ENCODE peak calls at places on chromosomes 7 and 10, in four cellular contexts. W is A673, Y is upper lobe of right lung, O is brain microvascular endothelial cell. Z is an unnamed sample. For H3K27me3, the result is how much of the 10 kb centered on the place peaks cover.

GRCh38 chr10:102117391-102118159 is 2.6 kb downstream of the LDB1 start:
- DNase-seq in W (peak), Y (peak), O (no peak), Z (peak)

GRCh38 chr7:12389089-12389700 is 14.5 kb downstream of the VWDE start:
- DNase-seq in W (peak), Y (no peak), O (peak), Z (peak)

GRCh38 chr7:128763541-128763940 is 12.1 kb downstream of the OPN1SW start:
- DNase-seq in W (no peak), Y (no peak), O (no peak), Z (no peak)

GRCh38 chr10:71776528-71776927 is 3.2 kb upstream of the VSIR start:
- DNase-seq in W (no peak), Y (no peak), O (no peak), Z (no peak)

GRCh38 chr7:39686261-39686924 is 63.0 kb downstream of the RALA start:
- DNase-seq in W (no peak), Y (no peak), O (no peak), Z (no peak)

GRCh38 chr10:84308481-84309304 is 19.7 kb upstream of the CCSER2 start:
- DNase-seq in W (peak), Y (no peak), O (peak), Z (peak)

GRCh38 chr10:103207141-103207540 is 14.1 kb upstream of the NT5C2 start:
- DNase-seq in W (no peak), Y (no peak), O (no peak), Z (no peak)

GRCh38 chr7:94400643-94401042 is 5.9 kb downstream of the COL1A2 start:
- DNase-seq in W (peak), Y (no peak), O (no peak), Z (no peak)

GRCh38 chr10:110556993-110557601 is 10.4 kb upstream of the SMC3 start:
- DNase-seq in W (peak), Y (no peak), O (peak), Z (peak)

GRCh38 chr10:132390455-132391371 is 6.3 kb upstream of the PWWP2B start:
- DNase-seq in W (no peak), Y (peak), O (no peak), Z (no peak)

GRCh38 chr7:134891262-134892001 is 94.9 kb upstream of the AGBL3 start:
- DNase-seq in W (peak), Y (peak), O (peak), Z (no peak)

GRCh38 chr7:46387646-46388045 is 466.6 kb upstream of the IGFBP3 start:
- DNase-seq in W (no peak), Y (no peak), O (peak), Z (no peak)

GRCh38 chr7:156234666-156235494 is 405.7 kb upstream of the RNF32 start:
- DNase-seq in W (no peak), Y (no peak), O (no peak), Z (no peak)

GRCh38 chr10:124588736-124589451 is 127.3 kb downstream of the LHPP start:
- DNase-seq in W (no peak), Y (no peak), O (no peak), Z (no peak)

GRCh38 chr7:99096124-99096887 is 47.6 kb downstream of the SMURF1 start:
- DNase-seq in W (no peak), Y (no peak), O (no peak), Z (no peak)

GRCh38 chr7:44313621-44314031 is 11.8 kb downstream of the CAMK2B start:
- DNase-seq in W (no peak), Y (no peak), O (no peak), Z (no peak)

GRCh38 chr10:28480566-28480965 is 52.4 kb upstream of the WAC start:
- DNase-seq in W (no peak), Y (no peak), O (no peak), Z (no peak)

GRCh38 chr10:28331821-28332220 is 29.0 kb upstream of the MPP7 start:
- DNase-seq in W (no peak), Y (no peak), O (peak), Z (peak)

GRCh38 chr7:20021834-20022233 is 195.3 kb downstream of the MACC1 start:
- DNase-seq in W (no peak), Y (no peak), O (no peak), Z (no peak)

GRCh38 chr10:43188702-43189101 is 50.5 kb downstream of the CSGALNACT2 start:
- DNase-seq in W (no peak), Y (no peak), O (no peak), Z (no peak)

GRCh38 chr10:113982745-113983144 is 60.9 kb upstream of the ADRB1 start:
- DNase-seq in W (peak), Y (peak), O (no peak), Z (no peak)

DNA sequence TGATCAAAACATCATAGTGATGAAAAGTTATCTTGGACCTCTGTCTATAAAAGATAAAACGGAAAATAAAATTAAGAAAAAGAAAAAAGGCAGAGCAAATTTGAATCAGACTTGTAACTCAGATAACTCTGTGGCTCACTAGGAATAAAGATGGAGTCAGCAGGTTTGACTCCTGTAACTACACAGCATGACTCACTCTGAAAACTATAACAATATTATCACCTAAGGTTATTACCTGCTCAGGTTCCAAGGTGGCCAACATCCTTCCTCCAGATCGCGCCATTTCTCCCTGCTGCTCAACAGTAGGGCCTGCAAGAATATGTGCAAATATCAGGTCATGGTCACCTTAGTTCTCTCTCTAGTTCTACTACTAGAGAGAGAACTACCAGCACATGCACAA is 30.0 kb downstream of the ALDH18A1 start:
- DNase-seq in W (no peak), Y (no peak), O (no peak), Z (no peak)
- H3K4me3 ChIP-seq in W (no peak), Y (no peak), O (no peak), Z (no peak)

GRCh38 chr7:76278540-76278939 is 23.9 kb upstream of the HSPB1 start:
- DNase-seq in W (no peak), Y (no peak), O (no peak), Z (no peak)
- H3K27me3 ChIP-seq in W (under half), Y (under half), O (under half), Z (under half)

GRCh38 chr7:47502240-47502877 is 79.6 kb downstream of the TNS3 start:
- DNase-seq in W (no peak), Y (no peak), O (no peak), Z (no peak)
- H3K27ac ChIP-seq in W (no peak), Y (peak), O (peak), Z (no peak)

DNA sequence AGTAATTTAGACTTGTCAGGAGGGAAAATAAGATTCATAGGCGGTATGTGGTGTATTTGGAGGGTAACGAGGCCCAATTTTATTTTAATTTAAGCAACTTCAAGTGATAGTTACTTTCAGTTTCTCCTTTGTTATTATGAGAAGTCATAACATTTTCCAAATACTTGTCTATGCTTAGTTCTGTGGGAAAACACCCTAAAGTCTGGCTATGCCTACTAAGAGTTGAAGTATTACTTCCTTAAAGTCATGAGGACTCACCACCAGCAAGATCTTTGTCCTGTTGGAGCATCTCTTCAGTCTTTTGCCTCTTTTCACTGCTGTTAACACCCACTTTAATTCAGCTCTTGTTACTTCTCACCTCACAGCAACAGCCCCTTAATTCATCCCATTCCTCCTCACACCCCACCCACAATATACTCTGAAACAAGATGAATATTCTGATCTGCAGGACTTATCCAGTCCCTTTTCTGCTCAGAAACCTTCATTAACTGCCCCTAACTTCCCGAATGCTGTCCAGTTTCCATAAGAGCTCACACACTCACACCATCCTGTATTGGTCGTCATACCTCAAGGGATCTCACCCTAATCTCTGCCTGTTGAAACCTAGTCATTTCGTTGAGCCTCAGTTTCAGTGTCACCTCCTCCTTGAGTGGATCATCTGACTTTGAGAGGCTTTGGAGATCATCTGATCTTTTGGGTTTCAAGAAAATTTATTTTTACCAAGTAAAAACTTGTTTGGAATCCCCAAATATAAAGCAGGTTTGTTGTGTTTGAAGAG is 61.3 kb downstream of the DNAH11 start:
- DNase-seq in W (no peak), Y (no peak), O (no peak), Z (no peak)
- H3K4me3 ChIP-seq in W (no peak), Y (no peak), O (no peak), Z (no peak)

DNA sequence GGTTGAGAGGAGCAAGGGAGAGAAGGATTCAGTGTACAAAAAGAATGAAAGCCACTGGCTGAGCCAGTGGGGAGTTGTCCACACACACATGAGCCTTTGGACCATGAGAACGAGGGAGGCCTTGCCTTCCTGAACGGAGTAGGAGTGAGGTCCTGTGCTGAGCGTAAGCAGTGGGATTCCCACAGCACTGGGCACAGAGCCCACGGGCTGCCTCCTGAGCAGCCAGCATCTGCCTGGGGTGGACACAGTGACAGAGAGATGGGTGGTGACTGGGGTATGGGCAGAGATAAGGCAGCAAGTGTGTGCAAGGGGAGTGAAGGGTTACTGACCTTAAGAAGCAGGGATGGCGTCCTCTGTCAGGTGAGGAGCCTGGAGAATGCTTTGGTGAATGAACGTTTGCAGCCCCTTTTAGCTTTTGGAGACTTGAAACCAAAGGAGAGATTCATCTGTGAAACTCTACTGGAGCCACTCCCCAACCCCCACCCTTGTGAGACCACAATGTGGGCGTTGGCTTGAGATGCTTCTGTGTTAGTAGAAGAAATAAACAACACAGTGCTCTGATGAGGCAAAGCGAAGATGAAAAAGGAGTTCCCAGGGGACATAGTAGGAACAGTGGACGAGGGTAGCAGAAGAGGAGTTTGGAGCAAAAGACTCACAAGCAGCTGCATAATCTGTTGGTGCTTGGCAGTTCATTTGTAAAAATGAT is 56.5 kb downstream of the FIGNL1 start:
- DNase-seq in W (no peak), Y (no peak), O (no peak), Z (peak)
- H3K27me3 ChIP-seq in W (under half), Y (under half), O (under half), Z (under half)

DNA sequence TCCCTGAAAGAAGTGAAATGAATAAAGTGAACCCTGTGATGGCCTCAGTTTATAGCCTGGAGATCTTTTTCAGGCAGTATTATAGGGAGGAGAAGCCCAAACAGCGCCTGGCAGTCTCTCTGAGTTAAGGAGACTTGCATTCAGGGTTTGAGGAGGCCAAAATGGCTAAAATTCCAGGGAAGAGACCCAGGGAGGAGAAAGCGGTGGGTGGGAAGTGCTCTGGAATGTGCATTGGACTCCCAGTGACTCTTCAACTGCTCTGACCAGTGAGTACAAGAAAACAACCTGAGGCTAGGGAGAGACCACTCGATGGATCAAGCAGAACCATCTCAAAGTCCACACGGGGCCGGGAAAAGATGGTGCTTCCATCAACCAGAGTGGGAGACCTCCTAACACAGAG is 35.3 kb upstream of the EPHB6 start:
- DNase-seq in W (no peak), Y (no peak), O (no peak), Z (no peak)
- H3K27ac ChIP-seq in W (no peak), Y (no peak), O (no peak), Z (no peak)

DNA sequence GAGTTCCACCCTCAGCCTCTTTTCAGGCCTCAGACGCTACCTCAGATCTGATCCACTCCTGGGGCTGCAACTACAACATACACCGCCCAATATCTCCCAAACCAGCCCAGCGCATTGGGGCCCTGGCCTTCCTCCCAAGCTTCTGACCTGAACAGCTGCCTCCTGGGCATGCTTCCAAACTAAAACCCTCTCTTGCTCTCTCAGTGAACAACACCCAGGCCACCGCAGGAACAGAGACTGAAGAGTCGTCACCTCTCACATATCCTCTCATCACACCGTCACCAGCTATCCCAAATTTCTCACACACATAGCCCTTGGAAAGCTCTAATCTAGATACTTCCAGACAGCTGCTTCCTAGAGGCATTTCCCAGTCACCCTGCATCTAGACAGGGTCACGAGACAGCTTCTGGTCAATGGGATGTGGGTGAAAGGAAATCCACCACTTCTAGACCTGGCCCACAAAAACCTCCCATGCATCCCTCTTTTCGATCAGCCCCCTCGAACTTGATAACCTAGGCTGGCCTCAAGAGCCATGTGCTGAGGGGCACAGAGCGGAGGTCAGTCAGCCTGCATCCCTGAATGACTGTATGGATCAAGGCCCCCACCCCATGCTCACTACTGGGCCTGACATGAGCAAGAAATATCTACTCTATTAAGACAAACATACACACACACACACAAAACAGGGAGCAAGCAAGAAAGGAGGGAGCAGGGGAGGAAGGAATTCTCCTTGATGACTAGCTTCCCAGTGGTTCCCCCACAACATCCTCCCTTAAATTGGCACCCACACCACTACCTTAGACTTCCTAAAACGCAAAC is 1.8 kb downstream of the PARP12 start:
- DNase-seq in W (no peak), Y (no peak), O (peak), Z (no peak)
- H3K4me3 ChIP-seq in W (no peak), Y (peak), O (no peak), Z (no peak)

Z was measured in CD4-positive, alpha-beta memory T cell.